ENCODE peak calls at places on chromosomes 3 and 15, in seven cellular contexts. One of them, this sample, is unnamed.

GRCh38 chr15:96331141-96331941 is 841 bp downstream of the NR2F2 start:
- DNase-seq in mucosa of descending colon: no peak
- DNase-seq in AG09309: no peak
- DNase-seq in brain microvascular endothelial cell: peak; percentile 34
- DNase-seq in fibroblast of the aortic adventitia: peak; percentile 64
- DNase-seq in fibroblast of mammary gland: peak; percentile 57
- DNase-seq in spleen: no peak
- DNase-seq in this sample: peak; percentile 58

GRCh38 chr3:130242850-130243569 is 102.5 kb upstream of the COL6A5 start:
- DNase-seq in brain microvascular endothelial cell: peak; percentile 12
- DNase-seq in fibroblast of mammary gland: peak; percentile 25
- DNase-seq in spleen: no peak
- DNase-seq in fibroblast of the aortic adventitia: peak; percentile 2
- DNase-seq in AG09309: no peak
- DNase-seq in mucosa of descending colon: peak; percentile 16
- DNase-seq in this sample: no peak

GRCh38 chr15:43095243-43095642 is 10.6 kb downstream of the UBR1 start:
- DNase-seq in mucosa of descending colon: no peak
- DNase-seq in fibroblast of the aortic adventitia: peak; percentile 73
- DNase-seq in fibroblast of mammary gland: peak; percentile 5
- DNase-seq in brain microvascular endothelial cell: peak; percentile 57
- DNase-seq in AG09309: no peak
- DNase-seq in spleen: no peak
- DNase-seq in this sample: peak; percentile 28

GRCh38 chr3:116238863-116239262 is 206.4 kb downstream of the LSAMP start:
- DNase-seq in fibroblast of mammary gland: no peak
- DNase-seq in mucosa of descending colon: no peak
- DNase-seq in fibroblast of the aortic adventitia: no peak
- DNase-seq in brain microvascular endothelial cell: no peak
- DNase-seq in spleen: no peak
- DNase-seq in AG09309: no peak
- DNase-seq in this sample: no peak

GRCh38 chr15:92429378-92430066 is 35.8 kb downstream of the ST8SIA2 start:
- DNase-seq in AG09309: peak; percentile 71
- DNase-seq in fibroblast of the aortic adventitia: peak; percentile 20
- DNase-seq in fibroblast of mammary gland: peak; percentile 85
- DNase-seq in spleen: no peak
- DNase-seq in mucosa of descending colon: no peak
- DNase-seq in brain microvascular endothelial cell: peak; percentile 83
- DNase-seq in this sample: peak; percentile 85

GRCh38 chr3:177114253-177114652 is 83.0 kb downstream of the TBL1XR1 start:
- DNase-seq in brain microvascular endothelial cell: no peak
- DNase-seq in mucosa of descending colon: no peak
- DNase-seq in spleen: no peak
- DNase-seq in fibroblast of the aortic adventitia: no peak
- DNase-seq in fibroblast of mammary gland: no peak
- DNase-seq in AG09309: no peak
- DNase-seq in this sample: no peak

GRCh38 chr3:58963928-58964497 is 85.8 kb downstream of the CFAP20DC start:
- DNase-seq in spleen: no peak
- DNase-seq in fibroblast of the aortic adventitia: peak; percentile 46
- DNase-seq in fibroblast of mammary gland: no peak
- DNase-seq in AG09309: no peak
- DNase-seq in brain microvascular endothelial cell: no peak
- DNase-seq in mucosa of descending colon: peak; percentile 6
- DNase-seq in this sample: no peak

GRCh38 chr15:62985768-62986167 is 56.8 kb upstream of the TPM1 start:
- DNase-seq in AG09309: no peak
- DNase-seq in brain microvascular endothelial cell: peak; percentile 56
- DNase-seq in mucosa of descending colon: no peak
- DNase-seq in fibroblast of mammary gland: peak; percentile 31
- DNase-seq in fibroblast of the aortic adventitia: no peak
- DNase-seq in spleen: no peak
- DNase-seq in this sample: peak; percentile 93

GRCh38 chr3:118945834-118946233 is 88.8 kb downstream of the IGSF11 start:
- DNase-seq in spleen: no peak
- DNase-seq in fibroblast of the aortic adventitia: no peak
- DNase-seq in mucosa of descending colon: no peak
- DNase-seq in fibroblast of mammary gland: no peak
- DNase-seq in brain microvascular endothelial cell: no peak
- DNase-seq in AG09309: no peak
- DNase-seq in this sample: no peak

GRCh38 chr15:84734794-84735479 is 13.5 kb upstream of the ZNF592 start:
- DNase-seq in fibroblast of the aortic adventitia: no peak
- DNase-seq in fibroblast of mammary gland: no peak
- DNase-seq in AG09309: no peak
- DNase-seq in spleen: peak; percentile 90
- DNase-seq in mucosa of descending colon: peak; percentile 92
- DNase-seq in brain microvascular endothelial cell: peak; percentile 54
- DNase-seq in this sample: peak; percentile 64

GRCh38 chr3:88031543-88032148 is 27.2 kb downstream of the CGGBP1 start:
- DNase-seq in brain microvascular endothelial cell: peak; percentile 8
- DNase-seq in fibroblast of the aortic adventitia: peak; percentile 46
- DNase-seq in AG09309: no peak
- DNase-seq in fibroblast of mammary gland: peak; percentile 44
- DNase-seq in mucosa of descending colon: peak; percentile 8
- DNase-seq in spleen: no peak
- DNase-seq in this sample: peak; percentile 63

GRCh38 chr3:189530822-189531221 is 100.4 kb upstream of the TP63 start:
- DNase-seq in brain microvascular endothelial cell: no peak
- DNase-seq in AG09309: no peak
- DNase-seq in mucosa of descending colon: no peak
- DNase-seq in spleen: no peak
- DNase-seq in fibroblast of mammary gland: peak; percentile 19
- DNase-seq in fibroblast of the aortic adventitia: peak; percentile 44
- DNase-seq in this sample: peak; percentile 90

GRCh38 chr3:135862361-135862760 is 103.2 kb upstream of the PPP2R3A start:
- DNase-seq in mucosa of descending colon: no peak
- DNase-seq in fibroblast of the aortic adventitia: peak; percentile 78
- DNase-seq in spleen: no peak
- DNase-seq in AG09309: no peak
- DNase-seq in brain microvascular endothelial cell: no peak
- DNase-seq in fibroblast of mammary gland: peak; percentile 63
- DNase-seq in this sample: no peak

GRCh38 chr3:6467186-6467585 is 393.7 kb upstream of the GRM7 start:
- DNase-seq in brain microvascular endothelial cell: no peak
- DNase-seq in AG09309: no peak
- DNase-seq in spleen: no peak
- DNase-seq in fibroblast of mammary gland: no peak
- DNase-seq in fibroblast of the aortic adventitia: no peak
- DNase-seq in mucosa of descending colon: no peak
- DNase-seq in this sample: no peak

GRCh38 chr15:29530966-29531365 is 261.3 kb upstream of the NSMCE3 start:
- DNase-seq in fibroblast of mammary gland: no peak
- DNase-seq in AG09309: no peak
- DNase-seq in brain microvascular endothelial cell: no peak
- DNase-seq in spleen: no peak
- DNase-seq in fibroblast of the aortic adventitia: no peak
- DNase-seq in mucosa of descending colon: no peak
- DNase-seq in this sample: no peak

GRCh38 chr15:69610858-69611257 is 158.2 kb downstream of the RPLP1 start:
- DNase-seq in brain microvascular endothelial cell: no peak
- DNase-seq in fibroblast of the aortic adventitia: no peak
- DNase-seq in AG09309: no peak
- DNase-seq in spleen: no peak
- DNase-seq in fibroblast of mammary gland: no peak
- DNase-seq in mucosa of descending colon: no peak
- DNase-seq in this sample: no peak

GRCh38 chr3:159488657-159489056 is 500.0 kb upstream of the IL12A start:
- DNase-seq in fibroblast of the aortic adventitia: no peak
- DNase-seq in brain microvascular endothelial cell: no peak
- DNase-seq in fibroblast of mammary gland: no peak
- DNase-seq in spleen: no peak
- DNase-seq in AG09309: no peak
- DNase-seq in mucosa of descending colon: no peak
- DNase-seq in this sample: no peak

GRCh38 chr3:54535619-54536018 is 392.2 kb downstream of the LRTM1 start:
- DNase-seq in mucosa of descending colon: no peak
- DNase-seq in fibroblast of the aortic adventitia: no peak
- DNase-seq in brain microvascular endothelial cell: no peak
- DNase-seq in fibroblast of mammary gland: no peak
- DNase-seq in AG09309: no peak
- DNase-seq in spleen: no peak
- DNase-seq in this sample: no peak

GRCh38 chr3:54537506-54537905 is 390.4 kb downstream of the LRTM1 start:
- DNase-seq in mucosa of descending colon: no peak
- DNase-seq in brain microvascular endothelial cell: no peak
- DNase-seq in fibroblast of mammary gland: no peak
- DNase-seq in spleen: no peak
- DNase-seq in AG09309: no peak
- DNase-seq in fibroblast of the aortic adventitia: no peak
- DNase-seq in this sample: no peak

GRCh38 chr3:54536450-54536849 is 391.4 kb downstream of the LRTM1 start:
- DNase-seq in fibroblast of mammary gland: no peak
- DNase-seq in AG09309: no peak
- DNase-seq in mucosa of descending colon: no peak
- DNase-seq in spleen: no peak
- DNase-seq in brain microvascular endothelial cell: no peak
- DNase-seq in fibroblast of the aortic adventitia: no peak
- DNase-seq in this sample: no peak

GRCh38 chr3:54541369-54541768 is 386.5 kb downstream of the LRTM1 start:
- DNase-seq in mucosa of descending colon: no peak
- DNase-seq in fibroblast of mammary gland: no peak
- DNase-seq in AG09309: no peak
- DNase-seq in spleen: no peak
- DNase-seq in fibroblast of the aortic adventitia: no peak
- DNase-seq in brain microvascular endothelial cell: no peak
- DNase-seq in this sample: no peak

GRCh38 chr3:54538346-54538745 is 389.5 kb downstream of the LRTM1 start:
- DNase-seq in spleen: no peak
- DNase-seq in fibroblast of mammary gland: no peak
- DNase-seq in brain microvascular endothelial cell: no peak
- DNase-seq in fibroblast of the aortic adventitia: no peak
- DNase-seq in AG09309: no peak
- DNase-seq in mucosa of descending colon: no peak
- DNase-seq in this sample: no peak
- H3K4me3 ChIP-seq in spleen: no peak overlapping the region
- H3K4me3 ChIP-seq in fibroblast of mammary gland: no peak overlapping the region
- H3K4me3 ChIP-seq in brain microvascular endothelial cell: no peak overlapping the region
- H3K4me3 ChIP-seq in fibroblast of the aortic adventitia: no peak overlapping the region
- H3K4me3 ChIP-seq in AG09309: no peak overlapping the region
- H3K4me3 ChIP-seq in mucosa of descending colon: no peak overlapping the region
- H3K4me3 ChIP-seq in this sample: no peak overlapping the region

DNA sequence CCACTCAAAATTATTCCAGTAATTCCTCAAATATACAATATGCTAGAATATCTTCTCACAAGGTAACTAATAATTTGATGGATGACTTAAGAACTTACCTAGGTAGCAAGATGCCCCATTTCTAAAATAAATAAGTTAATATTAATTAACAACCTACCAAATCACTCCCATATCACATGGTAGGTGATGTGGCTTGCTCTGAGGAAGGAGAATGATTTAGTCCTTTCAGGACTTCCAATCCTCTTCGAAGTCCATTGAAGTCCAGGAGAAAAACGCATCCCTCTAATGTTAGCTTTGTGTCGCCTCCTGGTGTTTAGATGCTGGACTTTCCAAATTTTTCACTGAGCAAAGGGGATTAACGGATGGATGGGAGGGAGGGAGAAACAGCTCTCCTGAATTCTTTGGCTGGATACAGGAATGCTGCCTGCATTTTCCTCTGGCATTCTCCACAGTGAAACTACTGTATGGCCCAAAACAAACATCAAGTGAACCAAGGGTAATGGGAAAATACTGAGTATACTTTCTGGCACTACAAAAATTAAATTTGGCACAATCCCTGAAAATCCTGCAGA is 58.6 kb downstream of the PRICKLE2 start:
- DNase-seq in fibroblast of the aortic adventitia: peak; percentile 94
- DNase-seq in spleen: no peak
- DNase-seq in fibroblast of mammary gland: no peak
- DNase-seq in mucosa of descending colon: no peak
- DNase-seq in AG09309: no peak
- DNase-seq in brain microvascular endothelial cell: no peak
- DNase-seq in this sample: no peak
- TF ChIP-seq CTCF in fibroblast of the aortic adventitia: peak; percentile 68
- TF ChIP-seq CTCF in spleen: no peak
- TF ChIP-seq CTCF in fibroblast of mammary gland: peak; percentile 38
- TF ChIP-seq CTCF in mucosa of descending colon: no peak
- TF ChIP-seq CTCF in AG09309: peak; percentile 13
- TF ChIP-seq CTCF in brain microvascular endothelial cell: peak; percentile 46
- TF ChIP-seq CTCF in this sample: peak; percentile 19

DNA sequence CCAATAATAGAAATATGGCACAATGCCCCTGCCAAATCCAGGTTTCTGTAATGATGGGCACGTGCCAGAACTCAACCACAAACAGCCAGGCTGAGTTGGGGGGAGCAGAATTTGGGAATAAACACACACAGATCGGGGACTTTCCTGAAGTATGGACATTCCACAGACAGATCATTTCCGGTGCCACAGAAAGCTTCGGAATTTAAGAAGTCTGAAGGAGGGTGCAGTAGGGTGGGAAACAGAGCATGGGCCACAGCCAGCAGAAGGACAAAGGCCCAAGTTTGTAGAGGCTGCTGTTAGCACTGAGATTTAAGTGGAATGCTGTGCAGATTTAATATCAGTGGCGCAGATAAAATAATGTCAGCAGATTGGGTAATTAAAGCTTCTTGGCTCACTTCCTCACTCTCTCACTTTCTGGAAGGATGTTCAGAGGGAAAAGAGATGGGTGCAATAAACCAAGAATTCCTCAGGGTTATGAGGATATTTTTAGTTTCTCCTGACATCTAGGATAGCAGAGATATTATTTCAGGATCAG is 67.4 kb downstream of the MYLK start:
- DNase-seq in brain microvascular endothelial cell: peak; percentile 58
- DNase-seq in fibroblast of the aortic adventitia: peak; percentile 96
- DNase-seq in AG09309: peak; percentile 95
- DNase-seq in spleen: no peak
- DNase-seq in mucosa of descending colon: no peak
- DNase-seq in fibroblast of mammary gland: peak; percentile 22
- DNase-seq in this sample: peak; percentile 51
- H3K4me3 ChIP-seq in brain microvascular endothelial cell: no peak overlapping the region
- H3K4me3 ChIP-seq in fibroblast of the aortic adventitia: no peak overlapping the region
- H3K4me3 ChIP-seq in AG09309: no peak overlapping the region
- H3K4me3 ChIP-seq in spleen: no peak overlapping the region
- H3K4me3 ChIP-seq in mucosa of descending colon: no peak overlapping the region
- H3K4me3 ChIP-seq in fibroblast of mammary gland: no peak overlapping the region
- H3K4me3 ChIP-seq in this sample: no peak overlapping the region

DNA sequence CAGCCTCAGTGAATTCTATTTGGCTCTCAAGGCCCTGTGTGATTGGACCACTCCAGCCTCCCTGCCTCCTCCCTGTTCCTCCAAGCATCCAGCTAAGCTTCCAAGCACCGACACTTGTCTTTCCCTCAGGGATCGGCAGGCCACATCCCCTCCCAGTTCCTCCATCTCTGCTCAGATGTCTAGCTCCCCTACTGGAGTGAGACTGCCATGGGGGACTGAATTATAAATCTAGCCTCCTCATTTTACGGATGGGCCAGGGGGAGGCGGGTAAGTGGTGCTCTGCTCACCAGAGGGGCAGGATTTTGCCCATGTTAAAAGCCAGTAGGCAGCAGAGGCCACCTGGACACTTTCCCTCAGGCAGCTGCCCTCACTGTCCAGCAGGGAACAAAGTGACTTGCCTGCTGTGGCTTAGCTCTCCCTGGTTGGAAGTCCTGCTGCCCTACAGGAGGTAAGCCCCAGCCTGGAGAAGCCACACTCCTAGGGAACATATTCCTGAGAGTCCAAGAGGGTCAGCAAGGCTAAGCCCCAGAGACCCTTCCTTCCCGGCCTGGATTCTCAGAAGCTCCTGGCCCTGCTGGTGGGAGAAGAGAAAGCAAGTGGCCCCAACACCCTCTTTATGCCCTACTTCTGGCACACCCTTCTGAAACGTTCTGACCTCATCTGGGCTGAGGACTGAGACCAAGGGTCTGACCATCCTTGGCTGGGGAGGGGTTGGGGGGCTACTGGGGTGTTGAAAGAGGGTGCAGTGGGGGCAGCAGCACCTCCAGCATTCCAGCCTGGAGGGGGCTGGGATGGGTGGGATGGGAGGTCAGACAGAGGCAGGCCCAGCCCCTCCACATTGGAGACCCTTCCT is 9.1 kb upstream of the HHATL start:
- DNase-seq in fibroblast of mammary gland: peak; percentile 5
- DNase-seq in AG09309: no peak
- DNase-seq in mucosa of descending colon: no peak
- DNase-seq in fibroblast of the aortic adventitia: no peak
- DNase-seq in brain microvascular endothelial cell: no peak
- DNase-seq in spleen: peak; percentile 43
- DNase-seq in this sample: no peak
- TF ChIP-seq CTCF in fibroblast of mammary gland: peak; percentile 9
- TF ChIP-seq CTCF in AG09309: peak; percentile 16
- TF ChIP-seq CTCF in mucosa of descending colon: no peak
- TF ChIP-seq CTCF in fibroblast of the aortic adventitia: peak; percentile 26
- TF ChIP-seq CTCF in brain microvascular endothelial cell: peak; percentile 47
- TF ChIP-seq CTCF in spleen: no peak
- TF ChIP-seq CTCF in this sample: peak; percentile 8

This sample was measured in astrocyte of the spinal cord.